ENCODE peak calls at places on chromosomes 3 and 15, in four cellular contexts. F is heart left ventricle; X is stimulated activated CD4-positive, alpha-beta T cell treated with anti-CD3 and anti-CD28 coated beads, Interleukin-12 subunit alpha, Interleukin-12 subunit beta, amount 100 ng/mL, for 48 hours; I is fibroblast of mammary gland. M is an unnamed sample.

GRCh38 chr3:70726966-70727365 is 414.5 kb upstream of the MDFIC2 start:
- DNase-seq in F (no peak), X (no peak), I (no peak), M (no peak)

GRCh38 chr3:31472479-31473390 is 60.0 kb upstream of the STT3B start:
- DNase-seq in F (no peak), X (peak), I (peak), M (peak)

GRCh38 chr3:122918576-122919290 is 108.8 kb downstream of the SEMA5B start:
- DNase-seq in F (no peak), X (no peak), I (peak), M (peak)

GRCh38 chr3:74883690-74884089 is 269.2 kb upstream of the CNTN3 start:
- DNase-seq in F (no peak), X (no peak), I (peak), M (peak)

GRCh38 chr15:97576916-97577645 is 383.4 kb upstream of the ARRDC4 start:
- DNase-seq in F (no peak), X (no peak), I (no peak), M (no peak)

GRCh38 chr3:33372218-33373081 is 67.8 kb downstream of the UBP1 start:
- DNase-seq in F (no peak), X (peak), I (peak), M (peak)

GRCh38 chr15:39979606-39980005 is 45.7 kb downstream of the EIF2AK4 start:
- DNase-seq in F (no peak), X (no peak), I (no peak), M (no peak)

GRCh38 chr3:12054245-12054644 is 50.1 kb downstream of the SYN2 start:
- DNase-seq in F (no peak), X (no peak), I (no peak), M (no peak)

GRCh38 chr3:143604849-143605660 is 243.2 kb downstream of the SLC9A9 start:
- DNase-seq in F (no peak), X (no peak), I (no peak), M (no peak)

GRCh38 chr15:96043586-96044171 is 286.8 kb upstream of the NR2F2 start:
- DNase-seq in F (no peak), X (no peak), I (no peak), M (no peak)

GRCh38 chr3:115350606-115351005 is 203.5 kb upstream of the ZBTB20 start:
- DNase-seq in F (no peak), X (no peak), I (no peak), M (no peak)

GRCh38 chr3:29065211-29065785 is 215.6 kb upstream of the RBMS3 start:
- DNase-seq in F (no peak), X (no peak), I (peak), M (peak)

GRCh38 chr3:173785004-173785403 is 387.5 kb downstream of the NLGN1 start:
- DNase-seq in F (no peak), X (no peak), I (peak), M (peak)

GRCh38 chr15:99253381-99254090 is 2.3 kb downstream of the LRRC28 start:
- DNase-seq in F (no peak), X (no peak), I (peak), M (no peak)

GRCh38 chr3:123818324-123818920 is 65.7 kb downstream of the MYLK start:
- DNase-seq in F (no peak), X (no peak), I (no peak), M (no peak)

GRCh38 chr15:42508263-42508690 is 12.8 kb downstream of the SNAP23 start:
- DNase-seq in F (no peak), X (no peak), I (peak), M (no peak)

GRCh38 chr15:73305331-73306211 is 63.2 kb downstream of the HCN4 start:
- DNase-seq in F (no peak), X (peak), I (peak), M (peak)

GRCh38 chr3:4988815-4989648 is 9.8 kb downstream of the BHLHE40 start:
- DNase-seq in F (no peak), X (no peak), I (peak), M (no peak)

GRCh38 chr3:154244644-154245043 is 79.6 kb downstream of the DHX36 start:
- DNase-seq in F (no peak), X (no peak), I (peak), M (peak)

GRCh38 chr15:88907111-88907510 is 6.1 kb downstream of the MFGE8 start:
- DNase-seq in F (no peak), X (no peak), I (no peak), M (no peak)

GRCh38 chr3:28972921-28973320 is 307.9 kb upstream of the RBMS3 start:
- DNase-seq in F (no peak), X (no peak), I (peak), M (peak)

GRCh38 chr3:28915711-28916481 is 365.0 kb upstream of the RBMS3 start:
- DNase-seq in F (no peak), X (no peak), I (peak), M (peak)

GRCh38 chr15:70054366-70054765 is 43.4 kb downstream of the TLE3 start:
- DNase-seq in F (no peak), X (no peak), I (no peak), M (no peak)

GRCh38 chr15:55992769-55993110 is 672 bp downstream of the NEDD4 start:
- DNase-seq in F (no peak), X (no peak), I (no peak), M (no peak)

GRCh38 chr3:176692172-176692923 is 504.9 kb downstream of the TBL1XR1 start:
- DNase-seq in F (no peak), X (no peak), I (no peak), M (no peak)

GRCh38 chr3:53846134-53846850 is at the start of the genes CHDH and IL17RB:
- DNase-seq in F (peak), X (no peak), I (no peak), M (peak)

GRCh38 chr3:29293371-29293770 is 12.5 kb downstream of the RBMS3 start:
- DNase-seq in F (no peak), X (no peak), I (no peak), M (peak)

GRCh38 chr3:64687781-64688515 is at the start of gene ADAMTS9:
- DNase-seq in F (peak), X (no peak), I (peak), M (peak)

GRCh38 chr3:141440942-141441341 is 45.9 kb upstream of the RASA2 start:
- DNase-seq in F (no peak), X (no peak), I (no peak), M (no peak)

GRCh38 chr3:45131201-45131600 is 15.0 kb downstream of the CDCP1 start:
- DNase-seq in F (no peak), X (no peak), I (peak), M (peak)